ENCODE peak calls at places on chromosomes 12 and 14, in eight cellular contexts. Y is M059J; O is tibial artery; C is activated B cell treated with CpG ODN at 0.5 μM for 24 hours; M is AG04449; X is naive thymus-derived CD8-positive, alpha-beta T cell; A is iPS-NIHi11; S is non-pigmented ciliary epithelial cell. B is an unnamed sample.

GRCh38 chr12:53200458-53201169 is 6.4 kb downstream of the ITGB7 start:
- DNase-seq in S (no peak), C (no peak), O (no peak), X (no peak), A (no peak), M (no peak), Y (no peak), B (no peak)

GRCh38 chr14:105938055-105938863 is 411.9 kb downstream of the TMEM121 start:
- DNase-seq in M (no peak), S (no peak), Y (no peak), O (peak; percentile 54), C (no peak), X (no peak), A (no peak), B (no peak)

GRCh38 chr12:12704593-12705230 is 8.7 kb upstream of the GPR19 start:
- DNase-seq in C (no peak), X (no peak), M (peak; percentile 86), O (no peak), Y (peak; percentile 91), S (peak; percentile 88), A (peak; percentile 80), B (peak; percentile 90)

GRCh38 chr14:102777711-102778615 is 714 bp downstream of the TRAF3 start:
- DNase-seq in Y (peak; percentile 29), A (peak; percentile 50), C (peak; percentile 53), M (no peak), X (peak; percentile 18), O (no peak), S (no peak), B (no peak)

GRCh38 chr14:66017960-66018359 is 468.2 kb upstream of the CCDC196 start:
- DNase-seq in O (no peak), M (no peak), X (no peak), A (no peak), C (no peak), S (no peak), Y (no peak), B (no peak)

GRCh38 chr12:53327435-53328042 is 6.1 kb upstream of the AAAS start:
- DNase-seq in S (no peak), X (no peak), O (no peak), Y (peak; percentile 30), A (no peak), C (no peak), M (no peak), B (no peak)

GRCh38 chr12:53313996-53314395 is 7.4 kb downstream of the AAAS start:
- DNase-seq in O (no peak), C (no peak), X (no peak), S (no peak), A (no peak), M (no peak), Y (no peak), B (no peak)

GRCh38 chr12:76790564-76791552 is 26.9 kb downstream of the ZDHHC17 start:
- DNase-seq in Y (peak; percentile 26), O (no peak), M (no peak), X (no peak), S (no peak), A (peak; percentile 17), C (no peak), B (no peak)

GRCh38 chr14:36570065-36570464 is 12.3 kb downstream of the NKX2-8 start:
- DNase-seq in A (no peak), O (no peak), S (no peak), C (no peak), X (no peak), M (no peak), Y (no peak), B (no peak)

GRCh38 chr12:52010152-52010622 is 3.4 kb downstream of the TAMALIN start:
- DNase-seq in X (no peak), S (no peak), M (no peak), A (peak; percentile 90), C (no peak), Y (no peak), O (peak; percentile 84), B (peak; percentile 81)

GRCh38 chr12:2239376-2240010 is 186.7 kb downstream of the CACNA1C start:
- DNase-seq in A (no peak), X (no peak), M (no peak), C (no peak), S (no peak), O (peak; percentile 82), Y (no peak), B (no peak)

GRCh38 chr14:24052656-24053547 is 1.1 kb downstream of the CARMIL3 start:
- DNase-seq in M (no peak), C (no peak), X (no peak), O (peak; percentile 32), A (no peak), Y (no peak), S (no peak), B (no peak)

GRCh38 chr14:72615511-72616121 is 278.3 kb downstream of the DPF3 start:
- DNase-seq in Y (peak; percentile 97), S (no peak), M (no peak), A (peak; percentile 31), C (no peak), O (no peak), X (no peak), B (no peak)

GRCh38 chr14:104370256-104370870 is 209.2 kb upstream of the C14orf180 start:
- DNase-seq in C (no peak), A (peak; percentile 79), S (no peak), Y (peak; percentile 1), X (no peak), O (no peak), M (no peak), B (no peak)

GRCh38 chr12:46101121-46101869 is 110.9 kb upstream of the SCAF11 start:
- DNase-seq in A (peak; percentile 16), Y (peak; percentile 19), M (no peak), X (no peak), O (no peak), S (no peak), C (no peak), B (no peak)